ENCODE peak calls at places on chromosomes 13 and 19, in seven cellular contexts. U is CD4-positive, CD25-positive, alpha-beta regulatory T cell; B is astrocyte of the cerebellum; M is NCI-H69; P is left ventricle myocardium superior; K is LHCN-M2; S is HFF-Myc. Z is an unnamed sample.

GRCh38 chr13:21034602-21035190 is 26.7 kb downstream of the LATS2 start:
- DNase-seq in P (peak), B (no peak), S (no peak), K (peak), U (no peak), M (no peak), Z (no peak)

GRCh38 chr19:47123406-47123805 is 7.2 kb upstream of the SAE1 start:
- DNase-seq in S (no peak), M (no peak), K (no peak), B (no peak), U (no peak), P (no peak), Z (no peak)

GRCh38 chr13:104006625-104007061 is 940.4 kb upstream of the SLC10A2 start:
- DNase-seq in B (peak), U (no peak), S (no peak), K (peak), P (no peak), M (no peak), Z (no peak)

GRCh38 chr13:99659234-99659633 is 158.0 kb downstream of the TM9SF2 start:
- DNase-seq in P (no peak), U (no peak), B (no peak), K (no peak), M (peak), S (no peak), Z (peak)

GRCh38 chr19:5253403-5254110 is 87.1 kb downstream of the PTPRS start:
- DNase-seq in M (peak), S (no peak), U (no peak), K (no peak), B (no peak), P (no peak), Z (no peak)

GRCh38 chr13:88649855-88650254 is 978.7 kb downstream of the SLITRK5 start:
- DNase-seq in K (no peak), B (no peak), P (no peak), M (no peak), S (no peak), U (no peak), Z (no peak)

GRCh38 chr19:34075661-34076091 is 96.6 kb upstream of the LSM14A start:
- DNase-seq in U (no peak), P (no peak), M (no peak), S (no peak), B (no peak), K (no peak), Z (no peak)

GRCh38 chr19:4390017-4390861 is 10.1 kb downstream of the SH3GL1 start:
- DNase-seq in K (no peak), U (no peak), B (no peak), S (no peak), P (peak), M (peak), Z (peak)

GRCh38 chr19:38831142-38831605 is 420 bp downstream of the ECH1 start:
- DNase-seq in P (peak), M (peak), U (no peak), S (no peak), B (peak), K (peak), Z (no peak)

GRCh38 chr19:46442808-46443450 is 14.2 kb upstream of the PNMA8C start:
- DNase-seq in S (no peak), U (no peak), B (peak), M (no peak), P (peak), K (peak), Z (no peak)

GRCh38 chr19:49019242-49019932 is 2.5 kb upstream of the LHB start:
- DNase-seq in P (peak), B (no peak), S (no peak), U (peak), K (no peak), M (peak), Z (peak)

GRCh38 chr19:12913011-12913561 is 6.0 kb downstream of the SYCE2 start:
- DNase-seq in S (no peak), B (peak), K (no peak), P (peak), U (no peak), M (peak), Z (peak)

GRCh38 chr13:89238496-89238895 is 1567.3 kb downstream of the SLITRK5 start:
- DNase-seq in K (no peak), B (no peak), U (no peak), P (no peak), M (no peak), S (no peak), Z (no peak)

GRCh38 chr19:50607874-50608785 is 31.6 kb downstream of the SYT3 start:
- DNase-seq in K (peak), U (peak), P (peak), B (no peak), S (peak), M (peak), Z (peak)

GRCh38 chr13:45683701-45684100 is 18.4 kb upstream of the CBY2 start:
- DNase-seq in U (no peak), S (no peak), K (no peak), M (no peak), B (no peak), P (no peak), Z (no peak)

GRCh38 chr19:51799311-51799997 is 4.5 kb downstream of the FPR3 start:
- DNase-seq in U (no peak), S (peak), M (peak), K (peak), B (peak), P (peak), Z (no peak)

GRCh38 chr19:48469056-48469881 is at the start of gene CYTH2:
- DNase-seq in M (peak), P (peak), K (peak), U (peak), S (peak), B (peak), Z (peak)

GRCh38 chr19:48925240-48925843 is 8.2 kb upstream of the DHDH start:
- DNase-seq in S (no peak), U (no peak), K (peak), P (no peak), M (no peak), B (peak), Z (no peak)

GRCh38 chr19:38290631-38291147 is 13.4 kb upstream of the C19orf33 start:
- DNase-seq in M (no peak), B (peak), K (peak), S (peak), P (no peak), U (no peak), Z (no peak)

GRCh38 chr19:1592023-1592754 is 476 bp downstream of the MBD3 start:
- DNase-seq in B (peak), S (peak), K (peak), P (peak), M (peak), U (peak), Z (peak)

GRCh38 chr19:54160182-54160811 is 776 bp upstream of the LENG1 start:
- DNase-seq in B (no peak), M (peak), S (no peak), K (no peak), U (no peak), P (no peak), Z (peak)

GRCh38 chr13:71797487-71797886 is 69.5 kb downstream of the DACH1 start:
- DNase-seq in B (no peak), S (no peak), M (peak), K (no peak), U (no peak), P (no peak), Z (peak)

GRCh38 chr19:2356036-2356646 is 3.9 kb upstream of the TMPRSS9 start:
- DNase-seq in K (no peak), M (no peak), U (no peak), S (no peak), P (no peak), B (no peak), Z (no peak)

GRCh38 chr13:111241006-111241755 is 79.3 kb upstream of the TEX29 start:
- DNase-seq in B (no peak), U (no peak), M (peak), K (no peak), S (no peak), P (no peak), Z (no peak)

GRCh38 chr13:37460211-37460610 is 138.4 kb downstream of the POSTN start:
- DNase-seq in U (no peak), K (no peak), B (no peak), S (no peak), M (no peak), P (no peak), Z (no peak)